ENCODE peak calls at places on chromosomes 4 and X, in seven cellular contexts. B is right cardiac atrium, T is fibroblast of mammary gland, V is fibroblast of lung, N is Panc1, Y is cardiac fibroblast, Z is A549. F is an unnamed sample.

GRCh38 chrX:15761564-15762191 is 23.6 kb downstream of the CA5B start:
- DNase-seq in B (no peak), T (peak; percentile 48), V (peak; percentile 26), N (no peak), Y (peak; percentile 44), Z (peak; percentile 42), F (peak; percentile 38)

GRCh38 chr4:88841635-88842034 is 144.0 kb upstream of the NAP1L5 start:
- DNase-seq in B (no peak), T (peak; percentile 60), V (no peak), N (no peak), Y (peak; percentile 67), Z (no peak), F (no peak)

GRCh38 chr4:74112399-74113090 is 13.6 kb upstream of the CXCL2 start:
- DNase-seq in B (no peak), T (peak; percentile 41), V (peak; percentile 21), N (no peak), Y (peak; percentile 55), Z (no peak), F (no peak)

GRCh38 chr4:154367659-154368058 is 123.9 kb downstream of the DCHS2 start:
- DNase-seq in B (no peak), T (no peak), V (no peak), N (no peak), Y (no peak), Z (no peak), F (no peak)

GRCh38 chr4:40909363-40909876 is 159.7 kb downstream of the NSUN7 start:
- DNase-seq in B (no peak), T (peak; percentile 83), V (peak; percentile 51), N (peak; percentile 72), Y (peak; percentile 82), Z (no peak), F (no peak)

GRCh38 chr4:148926861-148927260 is 484.6 kb upstream of the NR3C2 start:
- DNase-seq in B (peak; percentile 64), T (peak; percentile 38), V (peak; percentile 15), N (no peak), Y (peak; percentile 89), Z (no peak), F (no peak)

GRCh38 chrX:150635952-150636351 is 57.2 kb upstream of the MTMR1 start:
- DNase-seq in B (no peak), T (peak; percentile 83), V (peak; percentile 58), N (peak; percentile 20), Y (peak; percentile 83), Z (peak; percentile 33), F (no peak)

GRCh38 chrX:150211988-150212387 is 151.1 kb upstream of the MAMLD1 start:
- DNase-seq in B (no peak), T (peak; percentile 82), V (no peak), N (no peak), Y (peak; percentile 78), Z (no peak), F (no peak)

GRCh38 chr4:98828801-98829200 is 100.1 kb downstream of the EIF4E start:
- DNase-seq in B (no peak), T (peak; percentile 17), V (no peak), N (no peak), Y (peak; percentile 8), Z (no peak), F (no peak)

GRCh38 chrX:5998901-5999300 is 229.8 kb downstream of the NLGN4X start:
- DNase-seq in B (no peak), T (no peak), V (no peak), N (no peak), Y (no peak), Z (no peak), F (no peak)

GRCh38 chr4:36128689-36129088 is 115.6 kb downstream of the ARAP2 start:
- DNase-seq in B (no peak), T (peak; percentile 19), V (peak; percentile 69), N (no peak), Y (peak; percentile 17), Z (no peak), F (peak; percentile 6)

GRCh38 chrX:68931345-68931744 is 102.5 kb downstream of the EFNB1 start:
- DNase-seq in B (no peak), T (no peak), V (no peak), N (no peak), Y (peak; percentile 46), Z (no peak), F (no peak)

GRCh38 chr4:163701915-163702314 is 207.4 kb downstream of the TMA16 start:
- DNase-seq in B (no peak), T (peak; percentile 61), V (peak; percentile 93), N (no peak), Y (peak; percentile 43), Z (no peak), F (no peak)

GRCh38 chrX:63350551-63350950 is 581 bp downstream of the SPIN4 start:
- DNase-seq in B (no peak), T (peak; percentile 3), V (peak; percentile 6), N (no peak), Y (no peak), Z (peak; percentile 14), F (peak; percentile 5)

GRCh38 chr4:83231620-83232056 is 53.0 kb downstream of the COQ2 start:
- DNase-seq in B (no peak), T (peak; percentile 38), V (no peak), N (no peak), Y (peak; percentile 29), Z (no peak), F (no peak)

GRCh38 chr4:8319061-8319460 is 49.5 kb downstream of the HTRA3 start:
- DNase-seq in B (no peak), T (no peak), V (no peak), N (no peak), Y (no peak), Z (no peak), F (no peak)

GRCh38 chr4:159685406-159686092 is 582.7 kb downstream of the RAPGEF2 start:
- DNase-seq in B (no peak), T (no peak), V (no peak), N (no peak), Y (no peak), Z (no peak), F (peak; percentile 35)

GRCh38 chr4:157282019-157282418 is 61.5 kb downstream of the GRIA2 start:
- DNase-seq in B (no peak), T (no peak), V (no peak), N (no peak), Y (no peak), Z (no peak), F (no peak)

GRCh38 chrX:6729581-6729980 is 194.7 kb upstream of the VCX3A start:
- DNase-seq in B (no peak), T (no peak), V (no peak), N (no peak), Y (no peak), Z (no peak), F (no peak)

GRCh38 chr4:56742080-56742871 is 61.2 kb upstream of the HOPX start:
- DNase-seq in B (no peak), T (peak; percentile 38), V (no peak), N (no peak), Y (peak; percentile 49), Z (no peak), F (peak; percentile 34)

GRCh38 chr4:80788798-80789197 is 241.7 kb upstream of the BMP3 start:
- DNase-seq in B (no peak), T (peak; percentile 10), V (peak; percentile 79), N (no peak), Y (peak; percentile 8), Z (no peak), F (peak; percentile 19)

GRCh38 chr4:177302371-177303100 is 7.1 kb upstream of the NEIL3 start:
- DNase-seq in B (no peak), T (peak; percentile 36), V (peak; percentile 28), N (no peak), Y (peak; percentile 55), Z (no peak), F (no peak)

GRCh38 chrX:153665726-153666306 is 7.8 kb downstream of the PNCK start:
- DNase-seq in B (no peak), T (no peak), V (no peak), N (no peak), Y (no peak), Z (no peak), F (no peak)

DNA sequence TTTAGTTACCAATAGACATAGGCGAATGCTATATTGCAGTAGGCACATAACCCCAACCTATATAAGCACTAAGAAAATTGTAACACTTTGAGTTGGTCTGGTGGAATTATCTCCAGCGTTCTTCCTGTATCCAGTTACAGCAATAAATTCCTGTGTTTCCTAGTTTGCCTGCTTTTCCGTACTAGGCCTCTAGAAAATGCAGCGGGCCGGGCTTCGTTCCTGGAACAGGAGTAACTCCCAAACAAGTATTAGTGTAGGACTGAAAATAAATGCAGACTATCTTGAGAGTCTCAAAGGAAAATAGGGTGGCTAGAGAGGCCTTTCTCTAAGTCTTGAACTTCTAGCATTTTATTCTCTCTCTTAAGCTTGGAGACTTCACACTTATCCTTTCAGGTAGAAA is 159.8 kb downstream of the OR13H1 start:
- DNase-seq in B (peak; percentile 64), T (no peak), V (no peak), N (no peak), Y (no peak), Z (no peak), F (no peak)
- H3K4me3 ChIP-seq in B (no peak overlapping the region), T (no peak overlapping the region), V (no peak overlapping the region), N (peak overlapping the region; percentile 83), Y (no peak overlapping the region), Z (peak overlapping the region; percentile 72), F (no peak overlapping the region)

DNA sequence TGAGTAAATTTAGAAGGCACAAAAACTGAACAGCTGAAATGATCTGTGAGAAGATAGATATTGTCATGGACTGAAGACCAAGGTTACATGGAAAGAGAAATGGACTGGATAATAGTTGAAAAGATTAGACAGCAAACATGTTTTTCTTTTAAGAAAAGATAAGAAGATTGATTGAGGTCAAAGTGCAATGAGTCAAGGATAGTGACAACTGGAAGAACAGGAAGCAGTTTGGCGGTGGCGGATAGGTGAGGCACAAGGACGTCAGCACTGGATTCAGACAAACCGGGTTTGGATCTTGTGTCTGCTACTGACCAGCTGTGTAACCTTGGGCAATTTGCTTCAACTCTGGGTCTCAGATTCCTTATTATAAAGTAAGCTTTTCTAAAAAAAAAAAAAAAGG is 2.0 kb upstream of the HPGD start:
- DNase-seq in B (no peak), T (no peak), V (no peak), N (no peak), Y (no peak), Z (no peak), F (no peak)
- H3K4me3 ChIP-seq in B (no peak overlapping the region), T (no peak overlapping the region), V (no peak overlapping the region), N (no peak overlapping the region), Y (no peak overlapping the region), Z (no peak overlapping the region), F (no peak overlapping the region)

DNA sequence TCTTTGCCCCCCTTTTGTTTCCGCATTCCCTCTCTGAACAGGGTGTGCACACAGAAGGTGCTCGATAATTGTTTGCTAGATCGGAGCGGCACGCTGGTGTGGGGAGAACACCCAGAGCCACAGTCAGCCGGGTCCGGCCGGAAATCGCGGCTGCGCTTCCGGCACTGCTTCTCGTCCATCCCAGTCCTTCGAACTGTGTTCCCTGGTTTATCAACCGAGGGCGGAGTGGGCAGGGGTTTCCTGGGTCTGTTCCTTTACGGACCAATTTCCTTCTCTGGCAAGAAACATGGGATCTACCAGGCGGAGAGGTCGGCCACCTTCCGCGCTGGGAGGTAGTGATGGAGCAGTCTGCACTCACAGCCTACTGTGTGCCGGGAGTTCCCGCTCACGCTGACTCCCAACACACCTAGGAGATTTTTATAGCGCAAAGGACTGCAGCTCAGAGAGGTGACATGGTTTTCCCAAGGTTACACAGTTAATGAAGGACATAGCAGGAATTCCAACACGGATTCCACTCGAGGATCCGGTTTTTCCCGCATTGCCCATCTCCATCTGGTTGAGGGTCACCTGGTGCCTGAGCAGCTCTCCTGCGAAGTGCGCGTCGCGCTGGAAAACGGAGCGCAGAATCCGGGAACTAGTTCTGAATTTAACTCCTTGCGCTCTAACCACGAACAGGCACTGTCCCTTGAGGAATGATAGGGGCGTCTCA is 6.8 kb downstream of the MSX1 start:
- DNase-seq in B (no peak), T (no peak), V (no peak), N (no peak), Y (no peak), Z (no peak), F (peak; percentile 46)
- H3K4me3 ChIP-seq in B (peak overlapping the region; percentile 22), T (peak overlapping the region; percentile 30), V (peak overlapping the region; percentile 42), N (no peak overlapping the region), Y (peak overlapping the region; percentile 19), Z (peak overlapping the region; percentile 39), F (peak overlapping the region; percentile 30)

GRCh38 chr4:12138478-12138877 is 709.8 kb upstream of the HS3ST1 start:
- DNase-seq in B (no peak), T (no peak), V (no peak), N (no peak), Y (no peak), Z (no peak), F (no peak)
- H3K4me3 ChIP-seq in B (no peak overlapping the region), T (no peak overlapping the region), V (no peak overlapping the region), N (no peak overlapping the region), Y (no peak overlapping the region), Z (no peak overlapping the region), F (no peak overlapping the region)